ENCODE peak calls at places on chromosomes 4 and X, in six cellular contexts. G is H54, Q is A549, D is lower leg skin, V is adrenal gland, M is H1. K is an unnamed sample.
A peak's percentile ranks its signal among the peaks of the same experiment; 100 is the strongest.

GRCh38 chr4:101276661-101277060 is 70.7 kb downstream of the PPP3CA start:
- DNase-seq in V (no peak), M (no peak), G (no peak), Q (no peak), D (no peak), K (no peak)

GRCh38 chr4:19381068-19381467 is 870.6 kb upstream of the SLIT2 start:
- DNase-seq in Q (no peak), G (peak; percentile 1), M (no peak), D (no peak), V (no peak), K (no peak)

GRCh38 chr4:20829958-20830357 is 129.7 kb downstream of the PACRGL start:
- DNase-seq in M (no peak), V (no peak), Q (no peak), D (no peak), G (no peak), K (no peak)

GRCh38 chrX:140343226-140343873 is 161.5 kb downstream of the SOX3 start:
- DNase-seq in Q (no peak), D (no peak), V (no peak), M (no peak), G (no peak), K (no peak)

GRCh38 chr4:56958111-56958517 is 19.3 kb downstream of the NOA1 start:
- DNase-seq in M (no peak), D (peak; percentile 89), V (peak; percentile 76), Q (no peak), G (peak; percentile 9), K (peak; percentile 72)

GRCh38 chr4:148273501-148273986 is 168.7 kb downstream of the NR3C2 start:
- DNase-seq in Q (no peak), D (no peak), G (no peak), M (no peak), V (peak; percentile 85), K (no peak)

GRCh38 chr4:151173751-151174325 is 74.4 kb downstream of the RPS3A start:
- DNase-seq in M (no peak), D (peak; percentile 49), V (peak; percentile 8), G (no peak), Q (no peak), K (no peak)

GRCh38 chrX:80578518-80579105 is 158.4 kb downstream of the TENT5D start:
- DNase-seq in Q (no peak), V (no peak), G (peak; percentile 3), M (no peak), D (no peak), K (no peak)

GRCh38 chr4:177369372-177369771 is 59.7 kb downstream of the NEIL3 start:
- DNase-seq in D (no peak), M (no peak), G (no peak), Q (no peak), V (no peak), K (no peak)

GRCh38 chrX:153643431-153644351 is 3.3 kb upstream of the DUSP9 start:
- DNase-seq in G (no peak), M (no peak), V (no peak), Q (peak; percentile 44), D (no peak), K (no peak)

GRCh38 chr4:60989141-60989540 is 211.0 kb upstream of the ADGRL3 start:
- DNase-seq in G (no peak), M (no peak), D (no peak), Q (no peak), V (no peak), K (no peak)

GRCh38 chr4:176102414-176102813 is 36.8 kb downstream of the WDR17 start:
- DNase-seq in D (no peak), Q (no peak), M (no peak), G (no peak), V (no peak), K (no peak)

GRCh38 chr4:183867247-183867646 is 37.9 kb upstream of the STOX2 start:
- DNase-seq in G (no peak), M (no peak), Q (no peak), V (no peak), D (no peak), K (no peak)

GRCh38 chr4:174173360-174173759 is 110.1 kb downstream of the FBXO8 start:
- DNase-seq in D (no peak), G (no peak), V (no peak), Q (no peak), M (no peak), K (no peak)

GRCh38 chr4:127632420-127633403 is at the start of gene INTU:
- DNase-seq in Q (peak; percentile 87), G (peak; percentile 53), M (peak; percentile 91), D (peak; percentile 95), V (peak; percentile 97), K (peak; percentile 96)

GRCh38 chrX:34873500-34874225 is 68.9 kb upstream of the FAM47B start:
- DNase-seq in Q (no peak), D (no peak), M (no peak), V (no peak), G (no peak), K (no peak)

GRCh38 chrX:110097920-110098319 is 95.0 kb downstream of the TMEM164 start:
- DNase-seq in V (no peak), Q (no peak), M (no peak), G (no peak), D (no peak), K (no peak)

GRCh38 chr4:10013722-10014121 is 7.6 kb downstream of the SLC2A9 start:
- DNase-seq in Q (no peak), M (peak; percentile 85), G (peak; percentile 35), D (no peak), V (peak; percentile 73), K (peak; percentile 56)

GRCh38 chr4:38889143-38889542 is 21.5 kb downstream of the FAM114A1 start:
- DNase-seq in D (no peak), Q (no peak), G (no peak), M (no peak), V (no peak), K (no peak)

GRCh38 chr4:128871948-128872347 is 62.4 kb downstream of the JADE1 start:
- DNase-seq in M (no peak), V (no peak), G (no peak), Q (peak; percentile 10), D (no peak), K (no peak)

DNA sequence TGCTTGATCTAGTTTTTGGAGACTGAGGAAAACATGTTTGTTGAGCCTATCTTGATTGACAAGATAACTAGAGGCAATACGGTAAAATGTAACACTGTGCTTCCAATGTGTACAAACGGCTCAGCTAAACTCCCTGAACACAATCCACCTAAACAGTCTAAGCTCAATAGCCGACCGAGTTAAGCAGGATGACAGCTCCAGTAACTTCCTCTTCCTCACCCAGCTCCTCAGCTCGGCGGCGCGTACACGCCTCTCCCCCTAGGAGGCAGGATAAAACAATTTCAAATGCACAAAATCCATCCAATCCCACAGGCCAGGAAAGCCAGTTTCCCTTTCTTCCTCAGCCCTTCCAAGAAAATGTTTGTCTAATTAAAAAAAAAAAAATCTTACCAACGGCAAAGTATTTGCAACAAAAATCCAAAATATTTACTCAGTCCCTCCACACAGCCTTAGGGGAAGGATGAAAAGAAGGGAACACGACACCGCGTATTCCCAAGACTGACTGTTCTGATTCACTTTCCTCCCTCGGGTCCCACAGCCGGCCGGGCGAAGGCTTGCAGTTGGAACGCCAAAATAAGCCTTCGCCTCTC is 996 bp downstream of the CNOT6L start:
- DNase-seq in Q (peak; percentile 72), D (peak; percentile 79), V (peak; percentile 67), M (peak; percentile 53), G (peak; percentile 56), K (peak; percentile 81)
- TF ChIP-seq POLR2A in Q (no peak), D (no peak), V (peak; percentile 43), M (no peak), G (no peak), K (peak; percentile 23)

DNA sequence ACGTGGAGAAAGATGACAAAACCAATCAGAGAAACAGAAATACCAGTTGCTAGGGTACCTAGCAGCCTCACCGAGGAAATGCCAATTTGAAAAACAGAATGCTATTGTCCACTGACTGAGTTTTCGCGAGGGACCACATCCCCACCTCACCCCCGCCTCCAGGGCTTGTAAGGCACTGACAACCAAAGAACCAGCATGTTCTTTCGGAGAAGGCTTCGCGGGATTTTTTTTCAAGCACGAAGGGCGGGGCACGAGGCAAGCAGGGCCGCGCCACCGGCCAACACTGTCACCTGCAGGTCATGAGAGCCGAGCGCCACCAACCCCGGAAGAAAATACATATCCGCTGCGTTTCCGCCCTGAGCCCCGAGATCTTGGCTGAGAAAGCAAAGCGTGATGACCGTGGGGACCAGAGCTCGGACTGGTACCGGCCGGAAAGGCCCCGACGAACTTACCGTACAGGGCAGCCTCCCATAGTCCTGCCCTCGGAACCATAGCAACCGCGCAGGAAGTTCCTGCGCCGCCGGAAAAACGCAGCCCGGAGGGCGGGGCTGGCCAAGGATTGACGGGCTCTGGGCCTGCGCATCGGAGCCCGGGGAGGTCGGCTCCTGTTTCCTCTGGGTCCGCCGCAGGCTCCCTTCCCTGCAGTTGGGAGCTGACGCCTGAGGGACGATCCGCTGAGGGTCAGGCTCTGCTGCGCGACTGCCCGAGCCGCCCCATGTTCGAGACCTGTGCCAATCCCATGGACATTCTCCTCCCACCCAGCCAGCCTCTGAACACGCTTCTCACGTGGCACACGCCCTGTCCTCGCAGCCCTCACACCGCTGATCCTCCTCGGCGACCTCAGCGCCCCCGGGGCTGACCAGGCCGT is 59.2 kb upstream of the PAGE5 start:
- DNase-seq in Q (peak; percentile 55), V (peak; percentile 91), M (peak; percentile 76), G (peak; percentile 16), D (peak; percentile 88), K (peak; percentile 84)
- TF ChIP-seq POLR2A in Q (peak; percentile 82), V (peak; percentile 77), M (peak; percentile 68), G (peak; percentile 66), D (peak; percentile 20), K (peak; percentile 62)

GRCh38 chr4:87078987-87079469 is 141.4 kb downstream of the KLHL8 start:
- DNase-seq in Q (no peak), V (peak; percentile 74), M (no peak), D (no peak), G (no peak), K (peak; percentile 66)

GRCh38 chr4:87075876-87076275 is 141.1 kb downstream of the AFF1 start:
- DNase-seq in V (no peak), G (no peak), M (no peak), D (no peak), Q (no peak), K (no peak)

GRCh38 chr4:87079967-87080366 is 140.5 kb downstream of the KLHL8 start:
- DNase-seq in V (no peak), M (no peak), G (no peak), D (no peak), Q (no peak), K (no peak)

GRCh38 chr4:87076690-87077358 is 142.0 kb downstream of the AFF1 start:
- DNase-seq in G (no peak), M (no peak), D (no peak), Q (no peak), V (no peak), K (peak; percentile 44)

GRCh38 chr4:87077834-87078585 is 142.4 kb downstream of the KLHL8 start:
- DNase-seq in G (no peak), V (no peak), Q (no peak), M (no peak), D (no peak), K (no peak)
- TF ChIP-seq POLR2A in G (no peak), V (no peak), Q (no peak), M (no peak), D (no peak), K (no peak)

GRCh38 chr4:185205697-185206342 is 2.0 kb upstream of the CFAP97 start:
- DNase-seq in V (no peak), Q (no peak), D (no peak), G (no peak), M (no peak), K (no peak)

GRCh38 chr4:185202984-185203379 is 818 bp downstream of the CFAP97 start:
- DNase-seq in D (no peak), V (no peak), G (no peak), M (no peak), Q (no peak), K (no peak)

GRCh38 chr4:185204238-185204910 is 574 bp upstream of the CFAP97 start:
- DNase-seq in M (no peak), Q (no peak), V (no peak), D (no peak), G (no peak), K (peak; percentile 33)

GRCh38 chr4:185201983-185202962 is 1.5 kb downstream of the CFAP97 start:
- DNase-seq in G (no peak), M (no peak), V (no peak), Q (no peak), D (no peak), K (no peak)

GRCh38 chr4:185203380-185204237 is at the start of gene CFAP97:
- DNase-seq in D (peak; percentile 82), V (peak; percentile 95), Q (peak; percentile 55), M (peak; percentile 68), G (no peak), K (peak; percentile 88)
- TF ChIP-seq POLR2A in D (peak; percentile 43), V (peak; percentile 74), Q (no peak), M (no peak), G (peak; percentile 40), K (peak; percentile 71)

K was measured in prostate gland.